ENCODE peak calls at places on chromosomes 7 and 10, in ten cellular contexts. Q is epithelial cell of esophagus, Z is Peyer's patch, S is esophagus squamous epithelium, H is lower lobe of right lung, I is left ventricle myocardium inferior, N is mesendoderm, W is fibroblast of villous mesenchyme, B is cardiac fibroblast, K is fibroblast of lung. F is an unnamed sample.

GRCh38 chr7:81155654-81156373 is 237.0 kb upstream of the SEMA3C start:
- DNase-seq in S (no peak), Q (no peak), N (peak; percentile 46), I (no peak), K (peak; percentile 97), B (no peak), H (no peak), W (no peak), Z (no peak), F (no peak)

GRCh38 chr10:36493511-36493880 is 631.9 kb upstream of the ANKRD30A start:
- DNase-seq in S (no peak), K (peak; percentile 62), Z (no peak), N (no peak), I (no peak), Q (peak; percentile 54), W (no peak), H (no peak), B (peak; percentile 83), F (no peak)

GRCh38 chr7:90192876-90193765 is 18.4 kb upstream of the STEAP2 start:
- DNase-seq in Q (no peak), H (no peak), K (peak; percentile 46), S (no peak), B (peak; percentile 12), N (no peak), Z (no peak), I (no peak), W (no peak), F (no peak)

GRCh38 chr10:76251773-76252617 is 820.6 kb downstream of the LRMDA start:
- DNase-seq in Q (no peak), I (no peak), S (no peak), H (peak; percentile 49), Z (peak; percentile 28), N (no peak), K (peak; percentile 98), W (peak; percentile 100), B (no peak), F (no peak)

GRCh38 chr7:2724453-2725177 is 36.6 kb downstream of the AMZ1 start:
- DNase-seq in Q (no peak), K (no peak), B (no peak), H (no peak), N (no peak), S (no peak), Z (no peak), I (no peak), W (no peak), F (peak; percentile 38)

GRCh38 chr10:129718548-129719414 is 245.3 kb downstream of the EBF3 start:
- DNase-seq in H (no peak), Q (peak; percentile 9), N (no peak), B (no peak), K (no peak), S (no peak), Z (no peak), I (no peak), W (no peak), F (no peak)

GRCh38 chr10:12803781-12804180 is 197.7 kb downstream of the CCDC3 start:
- DNase-seq in W (no peak), Q (no peak), N (no peak), K (no peak), Z (no peak), S (no peak), B (no peak), I (no peak), H (no peak), F (no peak)

GRCh38 chr10:96271017-96271815 is at the start of gene BLNK:
- DNase-seq in B (no peak), Q (peak; percentile 90), N (no peak), H (peak; percentile 87), I (peak; percentile 39), Z (peak; percentile 82), K (no peak), S (peak; percentile 37), W (peak; percentile 27), F (no peak)

GRCh38 chr7:46054290-46054689 is 133.2 kb upstream of the IGFBP3 start:
- DNase-seq in Z (no peak), H (no peak), S (no peak), B (peak; percentile 17), I (peak; percentile 16), N (no peak), Q (no peak), W (no peak), K (peak; percentile 11), F (no peak)

GRCh38 chr10:70135046-70135445 is 2.4 kb upstream of the AIFM2 start:
- DNase-seq in Q (no peak), W (no peak), N (no peak), H (no peak), Z (no peak), S (no peak), B (no peak), I (no peak), K (no peak), F (no peak)

GRCh38 chr7:133391220-133391619 is 138.3 kb downstream of the EXOC4 start:
- DNase-seq in Q (no peak), B (no peak), H (no peak), S (no peak), N (no peak), W (no peak), I (no peak), Z (no peak), K (no peak), F (no peak)

GRCh38 chr10:124744688-124745055 is 494 bp upstream of the FAM53B start:
- DNase-seq in Z (no peak), N (peak; percentile 78), B (peak; percentile 77), S (no peak), I (no peak), H (no peak), Q (peak; percentile 71), K (peak; percentile 75), W (peak; percentile 76), F (no peak)

GRCh38 chr7:47739901-47740300 is 158.0 kb upstream of the TNS3 start:
- DNase-seq in W (no peak), K (no peak), S (no peak), I (no peak), Z (no peak), N (no peak), Q (no peak), H (no peak), B (no peak), F (no peak)

GRCh38 chr7:47735431-47736345 is 153.8 kb upstream of the TNS3 start:
- DNase-seq in W (no peak), S (no peak), Q (no peak), B (no peak), I (no peak), H (no peak), N (no peak), Z (no peak), K (no peak), F (no peak)

GRCh38 chr7:47737606-47738005 is 155.7 kb upstream of the TNS3 start:
- DNase-seq in I (no peak), Q (no peak), S (no peak), H (no peak), N (no peak), Z (no peak), B (no peak), K (no peak), W (no peak), F (no peak)

GRCh38 chr7:47739301-47739870 is 157.5 kb upstream of the TNS3 start:
- DNase-seq in Q (no peak), H (no peak), N (no peak), S (no peak), I (no peak), K (no peak), B (no peak), Z (no peak), W (no peak), F (no peak)

GRCh38 chr7:47738563-47739166 is 156.8 kb upstream of the TNS3 start:
- DNase-seq in S (no peak), H (no peak), Q (no peak), B (no peak), K (no peak), Z (peak; percentile 53), N (no peak), I (no peak), W (no peak), F (no peak)
- H3K4me3 ChIP-seq in S (no peak overlapping the region), H (no peak overlapping the region), Q (no peak overlapping the region), B (no peak overlapping the region), K (no peak overlapping the region), Z (no peak overlapping the region), N (no peak overlapping the region), I (no peak overlapping the region), W (no peak overlapping the region), F (no peak overlapping the region)

GRCh38 chr10:44995914-44996633 is 4.6 kb upstream of the ZNF22 start:
- DNase-seq in W (peak; percentile 85), K (no peak), Z (no peak), H (no peak), I (peak; percentile 72), N (no peak), Q (peak; percentile 25), S (no peak), B (peak; percentile 74), F (no peak)
- H3K4me3 ChIP-seq in W (no peak overlapping the region), K (no peak overlapping the region), Z (no peak overlapping the region), H (no peak overlapping the region), I (peak overlapping the region; percentile 31), N (no peak overlapping the region), Q (no peak overlapping the region), S (no peak overlapping the region), B (no peak overlapping the region), F (no peak overlapping the region)

DNA sequence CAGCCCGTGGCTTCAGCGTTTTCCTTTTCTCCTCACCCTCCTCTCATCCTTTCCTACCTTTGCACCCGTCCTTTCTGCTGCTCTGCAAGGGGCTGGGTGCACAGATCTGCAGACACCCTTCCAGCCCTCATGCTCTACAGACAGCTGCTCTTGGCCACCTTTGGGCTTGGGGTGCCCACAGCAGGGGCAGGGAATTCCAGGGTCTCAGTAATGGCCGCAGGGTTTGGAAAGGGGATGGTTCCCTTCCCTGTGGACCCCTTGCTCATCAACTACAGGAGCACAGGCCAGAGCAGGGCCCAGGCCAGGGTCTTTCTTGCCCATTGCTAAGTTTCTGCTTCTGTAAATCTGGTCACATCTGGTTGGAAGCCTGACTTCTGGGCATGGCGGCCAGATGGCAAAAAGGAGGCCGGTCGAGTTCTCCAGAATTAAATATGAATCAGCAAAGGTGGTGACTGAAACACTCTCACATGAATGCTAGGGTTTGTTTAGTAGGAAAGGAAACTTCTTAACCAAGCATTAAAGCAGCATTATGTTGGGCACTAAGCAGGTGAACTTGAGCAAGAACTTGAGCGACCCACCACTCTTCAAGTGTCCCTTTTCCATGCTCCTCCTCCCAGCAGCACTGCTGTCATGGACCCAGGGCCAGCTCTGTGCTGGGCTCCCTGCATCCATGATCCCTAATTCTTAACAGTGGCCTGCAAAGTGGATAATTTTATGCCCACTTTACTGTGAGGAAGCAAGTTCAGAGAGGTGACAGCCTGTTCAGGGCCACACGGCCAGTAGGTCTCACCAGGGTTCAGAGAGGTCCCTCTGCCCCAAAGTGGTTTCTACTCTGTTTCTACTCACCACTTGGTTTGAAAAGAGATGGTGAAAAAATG is 1.5 kb downstream of the ECHDC3 start:
- DNase-seq in S (no peak), I (no peak), Q (no peak), K (no peak), N (no peak), H (no peak), B (no peak), Z (no peak), W (no peak), F (no peak)
- H3K4me3 ChIP-seq in S (peak overlapping the region; percentile 61), I (peak overlapping the region; percentile 76), Q (no peak overlapping the region), K (peak overlapping the region; percentile 62), N (no peak overlapping the region), H (peak overlapping the region; percentile 75), B (no peak overlapping the region), Z (no peak overlapping the region), W (no peak overlapping the region), F (no peak overlapping the region)

DNA sequence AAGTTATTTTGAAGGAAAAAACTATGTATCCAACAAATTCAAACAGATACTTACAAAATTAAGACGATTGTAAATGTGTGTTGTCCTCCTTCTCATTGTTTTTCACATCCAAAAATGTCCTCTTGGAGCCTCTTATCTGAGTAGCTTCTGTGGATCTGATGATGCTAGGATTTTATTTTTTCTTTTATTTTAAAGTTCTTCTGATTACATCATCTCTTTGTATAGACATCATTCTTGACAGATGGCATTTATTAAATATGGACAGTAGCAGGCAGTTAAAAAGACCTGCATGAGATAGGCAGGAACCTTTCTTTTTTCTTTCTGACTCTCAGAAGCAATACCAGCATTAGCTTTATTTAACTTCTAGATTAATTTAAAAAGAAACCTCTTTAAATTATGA is at the start of gene RPA3:
- DNase-seq in Z (no peak), W (no peak), Q (no peak), N (no peak), H (no peak), S (no peak), I (no peak), K (no peak), B (no peak), F (no peak)
- H3K4me3 ChIP-seq in Z (no peak within 1 kb of the TSS), W (no peak within 1 kb of the TSS), Q (no peak within 1 kb of the TSS), N (no peak within 1 kb of the TSS), H (no peak within 1 kb of the TSS), S (no peak within 1 kb of the TSS), I (no peak within 1 kb of the TSS), K (no peak within 1 kb of the TSS), B (no peak within 1 kb of the TSS), F (no peak within 1 kb of the TSS)